ENCODE peak calls at places on chromosomes 7 and 10, in nine cellular contexts. One of them, this sample, is unnamed.

GRCh38 chr10:61992059-61992460 is 90.6 kb downstream of the ARID5B start:
- DNase-seq in colonic mucosa: peak
- DNase-seq in GM12865: no peak
- DNase-seq in fibroblast of lung: peak
- DNase-seq in heart left ventricle: no peak
- DNase-seq in Panc1: no peak
- DNase-seq in tibial artery: no peak
- DNase-seq in ovary: no peak
- DNase-seq in epithelial cell of esophagus: peak
- DNase-seq in this sample: no peak

GRCh38 chr10:18157909-18158308 is 17.7 kb downstream of the CACNB2 start:
- DNase-seq in tibial artery: no peak
- DNase-seq in ovary: no peak
- DNase-seq in epithelial cell of esophagus: peak
- DNase-seq in colonic mucosa: no peak
- DNase-seq in fibroblast of lung: peak
- DNase-seq in GM12865: no peak
- DNase-seq in heart left ventricle: no peak
- DNase-seq in Panc1: no peak
- DNase-seq in this sample: no peak

GRCh38 chr7:112161253-112162160 is 44.7 kb downstream of the DOCK4 start:
- DNase-seq in ovary: no peak
- DNase-seq in tibial artery: no peak
- DNase-seq in GM12865: no peak
- DNase-seq in colonic mucosa: no peak
- DNase-seq in heart left ventricle: no peak
- DNase-seq in fibroblast of lung: no peak
- DNase-seq in epithelial cell of esophagus: no peak
- DNase-seq in Panc1: no peak
- DNase-seq in this sample: no peak

GRCh38 chr7:134278502-134279153 is 38.1 kb downstream of the SLC35B4 start:
- DNase-seq in heart left ventricle: no peak
- DNase-seq in tibial artery: no peak
- DNase-seq in Panc1: no peak
- DNase-seq in colonic mucosa: no peak
- DNase-seq in epithelial cell of esophagus: no peak
- DNase-seq in fibroblast of lung: no peak
- DNase-seq in ovary: no peak
- DNase-seq in GM12865: no peak
- DNase-seq in this sample: no peak

GRCh38 chr7:18290865-18291264 is 204.7 kb upstream of the HDAC9 start:
- DNase-seq in GM12865: no peak
- DNase-seq in colonic mucosa: no peak
- DNase-seq in tibial artery: no peak
- DNase-seq in heart left ventricle: no peak
- DNase-seq in fibroblast of lung: no peak
- DNase-seq in ovary: no peak
- DNase-seq in epithelial cell of esophagus: peak
- DNase-seq in Panc1: no peak
- DNase-seq in this sample: no peak

GRCh38 chr7:5423272-5423843 is at the start of gene TNRC18:
- DNase-seq in GM12865: no peak
- DNase-seq in heart left ventricle: no peak
- DNase-seq in colonic mucosa: peak
- DNase-seq in tibial artery: no peak
- DNase-seq in Panc1: no peak
- DNase-seq in fibroblast of lung: no peak
- DNase-seq in ovary: peak
- DNase-seq in epithelial cell of esophagus: no peak
- DNase-seq in this sample: peak

GRCh38 chr7:45580053-45580872 is 6.1 kb downstream of the ADCY1 start:
- DNase-seq in Panc1: no peak
- DNase-seq in heart left ventricle: no peak
- DNase-seq in colonic mucosa: no peak
- DNase-seq in ovary: no peak
- DNase-seq in fibroblast of lung: no peak
- DNase-seq in epithelial cell of esophagus: no peak
- DNase-seq in GM12865: peak
- DNase-seq in tibial artery: no peak
- DNase-seq in this sample: no peak

GRCh38 chr7:25801214-25801613 is 350.8 kb upstream of the NFE2L3 start:
- DNase-seq in colonic mucosa: no peak
- DNase-seq in fibroblast of lung: no peak
- DNase-seq in epithelial cell of esophagus: no peak
- DNase-seq in heart left ventricle: no peak
- DNase-seq in ovary: no peak
- DNase-seq in tibial artery: no peak
- DNase-seq in Panc1: no peak
- DNase-seq in GM12865: no peak
- DNase-seq in this sample: no peak

GRCh38 chr10:124524991-124525653 is 63.5 kb downstream of the LHPP start:
- DNase-seq in GM12865: no peak
- DNase-seq in tibial artery: no peak
- DNase-seq in fibroblast of lung: peak
- DNase-seq in heart left ventricle: peak
- DNase-seq in ovary: no peak
- DNase-seq in Panc1: no peak
- DNase-seq in colonic mucosa: no peak
- DNase-seq in epithelial cell of esophagus: peak
- DNase-seq in this sample: no peak

GRCh38 chr10:110414563-110415309 is 83.0 kb upstream of the DUSP5 start:
- DNase-seq in colonic mucosa: peak
- DNase-seq in fibroblast of lung: no peak
- DNase-seq in heart left ventricle: no peak
- DNase-seq in tibial artery: no peak
- DNase-seq in Panc1: no peak
- DNase-seq in ovary: no peak
- DNase-seq in epithelial cell of esophagus: peak
- DNase-seq in GM12865: peak
- DNase-seq in this sample: peak

GRCh38 chr7:71636329-71636728 is 504.4 kb downstream of the GALNT17 start:
- DNase-seq in ovary: no peak
- DNase-seq in fibroblast of lung: no peak
- DNase-seq in Panc1: no peak
- DNase-seq in tibial artery: no peak
- DNase-seq in heart left ventricle: peak
- DNase-seq in epithelial cell of esophagus: no peak
- DNase-seq in GM12865: no peak
- DNase-seq in colonic mucosa: no peak
- DNase-seq in this sample: no peak

GRCh38 chr7:40230086-40230485 is 95.3 kb downstream of the SUGCT start:
- DNase-seq in Panc1: no peak
- DNase-seq in tibial artery: no peak
- DNase-seq in heart left ventricle: no peak
- DNase-seq in colonic mucosa: no peak
- DNase-seq in ovary: no peak
- DNase-seq in fibroblast of lung: no peak
- DNase-seq in GM12865: no peak
- DNase-seq in epithelial cell of esophagus: no peak
- DNase-seq in this sample: no peak

GRCh38 chr10:62205750-62206399 is 62.8 kb downstream of the RTKN2 start:
- DNase-seq in Panc1: no peak
- DNase-seq in heart left ventricle: no peak
- DNase-seq in GM12865: no peak
- DNase-seq in ovary: no peak
- DNase-seq in fibroblast of lung: no peak
- DNase-seq in colonic mucosa: no peak
- DNase-seq in epithelial cell of esophagus: no peak
- DNase-seq in tibial artery: no peak
- DNase-seq in this sample: no peak

GRCh38 chr7:2629740-2630681 is 1.8 kb upstream of the TTYH3 start:
- DNase-seq in Panc1: no peak
- DNase-seq in fibroblast of lung: no peak
- DNase-seq in GM12865: no peak
- DNase-seq in colonic mucosa: peak
- DNase-seq in ovary: no peak
- DNase-seq in tibial artery: no peak
- DNase-seq in heart left ventricle: no peak
- DNase-seq in epithelial cell of esophagus: peak
- DNase-seq in this sample: no peak

GRCh38 chr7:24932815-24933214 is 47.2 kb downstream of the OSBPL3 start:
- DNase-seq in tibial artery: no peak
- DNase-seq in heart left ventricle: peak
- DNase-seq in GM12865: peak
- DNase-seq in Panc1: no peak
- DNase-seq in colonic mucosa: no peak
- DNase-seq in ovary: no peak
- DNase-seq in fibroblast of lung: no peak
- DNase-seq in epithelial cell of esophagus: no peak
- DNase-seq in this sample: peak

GRCh38 chr10:119383174-119383856 is 159.2 kb downstream of the RGS10 start:
- DNase-seq in Panc1: no peak
- DNase-seq in heart left ventricle: no peak
- DNase-seq in epithelial cell of esophagus: no peak
- DNase-seq in tibial artery: no peak
- DNase-seq in GM12865: no peak
- DNase-seq in colonic mucosa: no peak
- DNase-seq in ovary: no peak
- DNase-seq in fibroblast of lung: no peak
- DNase-seq in this sample: no peak

DNA sequence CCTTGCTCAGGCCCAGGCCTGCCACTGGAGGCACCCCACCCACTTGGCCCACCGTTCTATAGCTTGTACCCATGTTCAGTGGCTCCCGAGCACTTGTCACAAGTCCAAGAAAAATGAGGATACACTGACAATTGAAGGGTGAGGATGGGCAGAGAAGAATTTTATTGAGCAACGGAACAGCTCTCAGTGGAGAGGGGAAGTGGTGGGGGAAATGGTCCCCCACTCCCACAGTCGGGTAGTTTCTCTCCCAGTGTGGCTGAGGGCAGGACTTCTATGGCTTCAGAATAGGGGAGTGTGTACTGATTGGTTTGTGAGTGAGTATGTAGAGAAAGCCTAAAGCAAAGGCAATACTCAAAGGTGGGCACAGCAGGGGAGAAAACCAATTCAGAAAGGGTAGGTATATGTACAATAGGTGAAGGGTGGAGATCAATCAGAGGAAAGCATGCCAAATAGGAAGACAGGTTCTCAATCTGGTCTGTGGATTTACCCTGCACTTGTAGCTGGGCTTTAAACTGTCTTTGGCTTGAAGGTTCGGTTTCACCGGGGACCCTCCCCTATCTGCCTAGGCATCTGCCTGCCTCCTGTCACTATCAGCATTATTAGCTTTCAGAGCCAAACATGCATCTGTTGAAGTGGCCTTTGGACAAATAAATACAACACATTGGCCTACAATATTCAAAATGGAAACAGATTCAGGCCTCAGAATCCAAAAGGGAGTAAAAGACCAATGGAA is 8.9 kb upstream of the TSPAN13 start:
- DNase-seq in colonic mucosa: no peak
- DNase-seq in epithelial cell of esophagus: no peak
- DNase-seq in tibial artery: no peak
- DNase-seq in fibroblast of lung: no peak
- DNase-seq in ovary: no peak
- DNase-seq in Panc1: no peak
- DNase-seq in GM12865: no peak
- DNase-seq in heart left ventricle: no peak
- DNase-seq in this sample: no peak
- TF ChIP-seq CTCF in colonic mucosa: no peak
- TF ChIP-seq CTCF in epithelial cell of esophagus: no peak
- TF ChIP-seq CTCF in tibial artery: no peak
- TF ChIP-seq CTCF in fibroblast of lung: no peak
- TF ChIP-seq CTCF in ovary: no peak
- TF ChIP-seq CTCF in Panc1: no peak
- TF ChIP-seq CTCF in GM12865: no peak
- TF ChIP-seq CTCF in heart left ventricle: no peak
- TF ChIP-seq CTCF in this sample: no peak

GRCh38 chr7:123594813-123595241 is 6.8 kb upstream of the ASB15 start:
- DNase-seq in colonic mucosa: peak
- DNase-seq in tibial artery: no peak
- DNase-seq in fibroblast of lung: no peak
- DNase-seq in Panc1: no peak
- DNase-seq in epithelial cell of esophagus: peak
- DNase-seq in heart left ventricle: no peak
- DNase-seq in GM12865: no peak
- DNase-seq in ovary: no peak
- DNase-seq in this sample: no peak
- TF ChIP-seq CTCF in colonic mucosa: no peak
- TF ChIP-seq CTCF in tibial artery: no peak
- TF ChIP-seq CTCF in fibroblast of lung: no peak
- TF ChIP-seq CTCF in Panc1: no peak
- TF ChIP-seq CTCF in epithelial cell of esophagus: no peak
- TF ChIP-seq CTCF in heart left ventricle: no peak
- TF ChIP-seq CTCF in GM12865: no peak
- TF ChIP-seq CTCF in ovary: no peak
- TF ChIP-seq CTCF in this sample: no peak

GRCh38 chr10:100878291-100878910 is 34.4 kb upstream of the SLF2 start:
- DNase-seq in colonic mucosa: peak
- DNase-seq in tibial artery: no peak
- DNase-seq in ovary: peak
- DNase-seq in heart left ventricle: peak
- DNase-seq in GM12865: peak
- DNase-seq in Panc1: peak
- DNase-seq in epithelial cell of esophagus: peak
- DNase-seq in fibroblast of lung: peak
- DNase-seq in this sample: no peak
- TF ChIP-seq CTCF in colonic mucosa: peak
- TF ChIP-seq CTCF in tibial artery: no peak
- TF ChIP-seq CTCF in ovary: peak
- TF ChIP-seq CTCF in heart left ventricle: peak
- TF ChIP-seq CTCF in GM12865: peak
- TF ChIP-seq CTCF in Panc1: peak
- TF ChIP-seq CTCF in epithelial cell of esophagus: peak
- TF ChIP-seq CTCF in fibroblast of lung: peak
- TF ChIP-seq CTCF in this sample: no peak

GRCh38 chr7:140398821-140399220 is 491 bp upstream of the SLC37A3 start:
- DNase-seq in ovary: no peak
- DNase-seq in GM12865: no peak
- DNase-seq in colonic mucosa: no peak
- DNase-seq in epithelial cell of esophagus: no peak
- DNase-seq in tibial artery: no peak
- DNase-seq in heart left ventricle: no peak
- DNase-seq in Panc1: no peak
- DNase-seq in fibroblast of lung: no peak
- DNase-seq in this sample: no peak

GRCh38 chr7:140400381-140400780 is 2.1 kb upstream of the SLC37A3 start:
- DNase-seq in Panc1: no peak
- DNase-seq in colonic mucosa: no peak
- DNase-seq in fibroblast of lung: no peak
- DNase-seq in tibial artery: no peak
- DNase-seq in epithelial cell of esophagus: no peak
- DNase-seq in heart left ventricle: no peak
- DNase-seq in ovary: no peak
- DNase-seq in GM12865: no peak
- DNase-seq in this sample: no peak

GRCh38 chr7:140402178-140402835 is 1.6 kb upstream of the RAB19 start:
- DNase-seq in tibial artery: no peak
- DNase-seq in GM12865: no peak
- DNase-seq in Panc1: no peak
- DNase-seq in colonic mucosa: no peak
- DNase-seq in epithelial cell of esophagus: peak
- DNase-seq in ovary: no peak
- DNase-seq in fibroblast of lung: peak
- DNase-seq in heart left ventricle: no peak
- DNase-seq in this sample: no peak

GRCh38 chr7:140393756-140394306 is 4.5 kb downstream of the SLC37A3 start:
- DNase-seq in Panc1: no peak
- DNase-seq in epithelial cell of esophagus: no peak
- DNase-seq in GM12865: no peak
- DNase-seq in fibroblast of lung: no peak
- DNase-seq in colonic mucosa: no peak
- DNase-seq in heart left ventricle: no peak
- DNase-seq in tibial artery: peak
- DNase-seq in ovary: no peak
- DNase-seq in this sample: no peak

GRCh38 chr7:140397784-140398750 is at the start of gene SLC37A3:
- DNase-seq in ovary: peak
- DNase-seq in tibial artery: peak
- DNase-seq in Panc1: no peak
- DNase-seq in GM12865: peak
- DNase-seq in fibroblast of lung: peak
- DNase-seq in epithelial cell of esophagus: peak
- DNase-seq in colonic mucosa: peak
- DNase-seq in heart left ventricle: peak
- DNase-seq in this sample: peak
- TF ChIP-seq CTCF in ovary: peak
- TF ChIP-seq CTCF in tibial artery: peak
- TF ChIP-seq CTCF in Panc1: no peak
- TF ChIP-seq CTCF in GM12865: no peak
- TF ChIP-seq CTCF in fibroblast of lung: no peak
- TF ChIP-seq CTCF in epithelial cell of esophagus: no peak
- TF ChIP-seq CTCF in colonic mucosa: no peak
- TF ChIP-seq CTCF in heart left ventricle: no peak
- TF ChIP-seq CTCF in this sample: no peak